ENCODE peak calls at places on chromosomes 1 and 21, in eight cellular contexts. V is LNCaP clone FGC, A is cardiac fibroblast, U is WTC11, X is fibroblast of pulmonary artery, N is endodermal cell, Z is A549, F is GM23338. Y is an unnamed sample.

GRCh38 chr1:226974544-226975258 is 34.6 kb downstream of the COQ8A start:
- DNase-seq in V (no peak), A (no peak), U (no peak), X (no peak), N (peak; percentile 42), Z (no peak), F (no peak), Y (no peak)

GRCh38 chr1:57423135-57424131 is at the start of gene DAB1:
- DNase-seq in V (no peak), A (peak; percentile 10), U (peak; percentile 61), X (no peak), N (peak; percentile 83), Z (no peak), F (peak; percentile 75), Y (peak; percentile 82)

GRCh38 chr21:34092241-34092921 is 19.0 kb downstream of the MRPS6 start:
- DNase-seq in V (no peak), A (no peak), U (no peak), X (peak; percentile 3), N (no peak), Z (no peak), F (peak; percentile 30), Y (no peak)

GRCh38 chr1:174021611-174022079 is 512 bp downstream of the RC3H1 start:
- DNase-seq in V (no peak), A (peak; percentile 56), U (peak; percentile 68), X (peak; percentile 52), N (peak; percentile 86), Z (peak; percentile 59), F (peak; percentile 80), Y (peak; percentile 87)

GRCh38 chr1:23483327-23484252 is at the start of gene ASAP3:
- DNase-seq in V (no peak), A (peak; percentile 23), U (peak; percentile 76), X (peak; percentile 63), N (peak; percentile 88), Z (no peak), F (peak; percentile 87), Y (no peak)

GRCh38 chr1:10973956-10974881 is 38.2 kb upstream of the TARDBP start:
- DNase-seq in V (no peak), A (no peak), U (no peak), X (no peak), N (no peak), Z (no peak), F (no peak), Y (no peak)

GRCh38 chr1:230328342-230329015 is 97.7 kb downstream of the PGBD5 start:
- DNase-seq in V (no peak), A (peak; percentile 51), U (no peak), X (no peak), N (no peak), Z (peak; percentile 14), F (no peak), Y (no peak)

GRCh38 chr1:14778882-14779594 is 180.6 kb downstream of the KAZN start:
- DNase-seq in V (no peak), A (peak; percentile 2), U (peak; percentile 85), X (peak; percentile 22), N (peak; percentile 94), Z (peak; percentile 14), F (peak; percentile 85), Y (no peak)

GRCh38 chr1:224632381-224632871 is 16.3 kb downstream of the CNIH3 start:
- DNase-seq in V (no peak), A (peak; percentile 88), U (no peak), X (peak; percentile 96), N (no peak), Z (no peak), F (no peak), Y (no peak)

GRCh38 chr1:24075946-24076345 is 36.0 kb downstream of the MYOM3 start:
- DNase-seq in V (no peak), A (no peak), U (no peak), X (no peak), N (no peak), Z (no peak), F (no peak), Y (no peak)

GRCh38 chr1:112399456-112399855 is 3.4 kb downstream of the CTTNBP2NL start:
- DNase-seq in V (no peak), A (no peak), U (no peak), X (peak; percentile 48), N (no peak), Z (no peak), F (no peak), Y (no peak)

GRCh38 chr1:224500802-224501201 is 66.2 kb upstream of the WDR26 start:
- DNase-seq in V (no peak), A (no peak), U (no peak), X (no peak), N (no peak), Z (no peak), F (no peak), Y (no peak)

GRCh38 chr1:245225267-245225666 is 70.5 kb downstream of the KIF26B start:
- DNase-seq in V (no peak), A (peak; percentile 19), U (no peak), X (peak; percentile 9), N (peak; percentile 76), Z (no peak), F (no peak), Y (no peak)

GRCh38 chr1:81525085-81525484 is 275.6 kb upstream of the ADGRL2 start:
- DNase-seq in V (no peak), A (no peak), U (no peak), X (no peak), N (no peak), Z (no peak), F (no peak), Y (no peak)

GRCh38 chr1:160548960-160549664 is 26.1 kb upstream of the SLAMF6 start:
- DNase-seq in V (no peak), A (no peak), U (no peak), X (no peak), N (no peak), Z (no peak), F (no peak), Y (no peak)

GRCh38 chr21:46153259-46154154 is 1.9 kb downstream of the FTCD start:
- DNase-seq in V (no peak), A (peak; percentile 49), U (peak; percentile 87), X (peak; percentile 60), N (peak; percentile 94), Z (no peak), F (peak; percentile 88), Y (peak; percentile 84)

GRCh38 chr1:96632045-96632664 is 89.4 kb upstream of the PTBP2 start:
- DNase-seq in V (peak; percentile 18), A (no peak), U (no peak), X (no peak), N (no peak), Z (no peak), F (no peak), Y (no peak)

GRCh38 chr1:179228783-179229213 is 679 bp downstream of the ABL2 start:
- DNase-seq in V (no peak), A (no peak), U (peak; percentile 62), X (no peak), N (peak; percentile 85), Z (peak; percentile 22), F (peak; percentile 78), Y (no peak)

GRCh38 chr1:1680031-1680911 is 12.3 kb downstream of the SLC35E2B start:
- DNase-seq in V (no peak), A (no peak), U (no peak), X (no peak), N (no peak), Z (no peak), F (no peak), Y (no peak)

GRCh38 chr1:1680912-1681273 is 11.7 kb downstream of the SLC35E2B start:
- DNase-seq in V (peak; percentile 10), A (no peak), U (no peak), X (no peak), N (no peak), Z (peak; percentile 41), F (no peak), Y (no peak)

GRCh38 chr1:1683104-1683905 is 9.3 kb downstream of the SLC35E2B start:
- DNase-seq in V (no peak), A (no peak), U (peak; percentile 56), X (no peak), N (peak; percentile 83), Z (no peak), F (peak; percentile 76), Y (no peak)

GRCh38 chr1:1677718-1678580 is 14.6 kb downstream of the SLC35E2B start:
- DNase-seq in V (no peak), A (no peak), U (no peak), X (no peak), N (no peak), Z (no peak), F (peak; percentile 31), Y (no peak)

GRCh38 chr1:1678581-1679380 is 13.8 kb downstream of the SLC35E2B start:
- DNase-seq in V (peak; percentile 35), A (no peak), U (peak; percentile 70), X (no peak), N (peak; percentile 78), Z (peak; percentile 37), F (peak; percentile 70), Y (no peak)
- TF ChIP-seq CTCF in V (peak; percentile 65), A (peak; percentile 32), U (peak; percentile 43), X (peak; percentile 19), N (peak; percentile 67), Z (no peak), F (peak; percentile 62), Y (no peak)

DNA sequence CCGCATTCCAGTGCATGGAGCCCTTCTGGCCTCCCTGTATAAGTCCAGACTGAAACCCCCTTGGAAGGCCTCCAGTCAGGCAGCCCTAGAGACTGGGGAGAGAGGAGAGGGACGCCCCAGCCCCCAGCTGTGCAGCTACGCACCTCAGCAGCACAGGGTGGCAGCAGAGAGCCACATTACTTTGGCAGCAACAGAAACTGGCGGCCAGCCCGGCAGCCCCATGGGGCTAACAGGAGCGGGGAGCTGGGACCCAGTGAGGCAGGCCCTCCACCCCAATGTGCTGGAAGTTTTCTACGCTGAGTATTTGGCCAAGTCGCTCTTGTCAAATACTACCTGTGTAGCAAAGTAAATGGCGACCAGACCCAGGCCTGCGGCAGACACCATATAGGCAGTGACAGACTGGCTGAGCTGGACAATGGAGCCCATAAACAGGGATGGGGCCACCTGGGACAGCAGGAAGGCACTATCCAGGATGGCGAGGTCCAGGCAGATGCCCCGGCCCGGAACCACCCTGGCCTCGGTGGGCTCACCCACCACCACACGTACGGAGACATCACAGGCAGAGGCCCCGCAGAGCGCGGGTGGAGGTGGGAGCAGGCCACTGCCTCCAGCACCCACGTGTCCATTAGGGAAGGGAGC is 21.2 kb downstream of the SLC45A3 start:
- DNase-seq in V (no peak), A (peak; percentile 68), U (peak; percentile 91), X (peak; percentile 67), N (peak; percentile 96), Z (peak; percentile 56), F (peak; percentile 92), Y (peak; percentile 92)
- TF ChIP-seq CTCF in V (peak; percentile 95), A (peak; percentile 91), U (peak; percentile 83), X (peak; percentile 86), N (peak; percentile 95), Z (peak; percentile 79), F (peak; percentile 96), Y (peak; percentile 93)

DNA sequence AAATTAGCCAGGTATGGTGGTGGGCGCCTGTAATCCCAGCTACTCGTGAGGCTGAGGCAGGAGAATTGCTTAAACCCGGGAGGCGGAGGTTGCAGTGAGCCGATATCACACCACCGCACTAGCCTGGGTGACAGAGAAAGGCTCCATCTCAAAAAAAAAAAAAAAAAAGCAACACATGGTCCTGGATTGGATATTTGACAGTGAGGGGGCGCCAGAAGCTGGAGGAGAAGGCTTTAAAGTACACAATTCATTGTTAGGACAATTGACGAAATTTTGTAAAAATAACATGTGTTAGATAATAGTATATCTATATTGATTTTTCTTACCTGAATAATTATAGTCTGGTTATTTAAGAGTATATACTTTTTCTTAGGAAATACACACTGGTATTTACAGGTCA is 50.2 kb upstream of the USP25 start:
- DNase-seq in V (no peak), A (no peak), U (peak; percentile 11), X (no peak), N (no peak), Z (no peak), F (peak; percentile 29), Y (no peak)
- TF ChIP-seq CTCF in V (no peak), A (no peak), U (no peak), X (no peak), N (peak; percentile 49), Z (no peak), F (peak; percentile 58), Y (no peak)

GRCh38 chr21:41861987-41862386 is 17.2 kb downstream of the PRDM15 start:
- DNase-seq in V (no peak), A (no peak), U (no peak), X (no peak), N (peak; percentile 66), Z (no peak), F (peak; percentile 54), Y (no peak)
- TF ChIP-seq CTCF in V (no peak), A (no peak), U (no peak), X (no peak), N (peak; percentile 36), Z (no peak), F (peak; percentile 35), Y (no peak)